ENCODE peak calls at places on chromosomes 5 and 9, in ten cellular contexts. U is CD4-positive, CD25-positive, alpha-beta regulatory T cell; Q is pancreas; W is effector memory CD8-positive, alpha-beta T cell; G is stimulated activated naive B cell treated with anti-CD40 and anti-IgM and Interleukin-4, amounts not matched to agents 10 μg/mL and 1 μg/mL and 100 μg/mL, for 72 hours; H is activated T-cell treated with anti-CD3 and anti-CD28 coated beads, Interleukin-2, amount 50 U/mL, for 4 hours; C is gastroesophageal sphincter; M is HepG2; N is CD8-positive, alpha-beta T cell; V is left lung. E is an unnamed sample.

GRCh38 chr9:5626727-5627634 is 1.9 kb upstream of the RIC1 start:
- ATAC-seq in U (peak; percentile 18), Q (peak; percentile 15), W (peak; percentile 2), G (peak; percentile 53), H (peak; percentile 35), C (peak; percentile 51), M (no peak), N (peak; percentile 38), V (peak; percentile 6), E (peak; percentile 69)

GRCh38 chr5:43275391-43275790 is 37.8 kb downstream of the HMGCS1 start:
- ATAC-seq in U (no peak), Q (no peak), W (no peak), G (no peak), H (no peak), C (no peak), M (no peak), N (no peak), V (no peak), E (no peak)

GRCh38 chr5:151427258-151427657 is 20.1 kb upstream of the SLC36A1 start:
- ATAC-seq in U (peak; percentile 20), Q (no peak), W (no peak), G (peak; percentile 99), H (peak; percentile 30), C (no peak), M (peak; percentile 70), N (no peak), V (no peak), E (peak; percentile 97)

GRCh38 chr9:112115109-112115508 is 60.0 kb downstream of the SUSD1 start:
- ATAC-seq in U (no peak), Q (no peak), W (no peak), G (no peak), H (no peak), C (no peak), M (no peak), N (no peak), V (no peak), E (no peak)

GRCh38 chr5:126656397-126657007 is 55.8 kb downstream of the PHAX start:
- ATAC-seq in U (no peak), Q (peak; percentile 69), W (no peak), G (no peak), H (no peak), C (no peak), M (no peak), N (no peak), V (peak; percentile 65), E (no peak)

GRCh38 chr5:6448622-6449464 is at the start of gene UBE2QL1:
- ATAC-seq in U (no peak), Q (peak; percentile 82), W (no peak), G (peak; percentile 38), H (peak; percentile 64), C (peak; percentile 41), M (peak; percentile 72), N (no peak), V (peak; percentile 30), E (peak; percentile 70)

GRCh38 chr5:165457854-165458481 is 1952.5 kb downstream of the MAT2B start:
- ATAC-seq in U (no peak), Q (peak; percentile 94), W (no peak), G (peak; percentile 38), H (no peak), C (no peak), M (no peak), N (no peak), V (peak; percentile 65), E (no peak)

GRCh38 chr9:104808030-104808614 is 44.2 kb downstream of the NIPSNAP3B start:
- ATAC-seq in U (no peak), Q (no peak), W (no peak), G (no peak), H (no peak), C (no peak), M (peak; percentile 13), N (no peak), V (no peak), E (no peak)

GRCh38 chr9:123656565-123656964 is 273.4 kb downstream of the DENND1A start:
- ATAC-seq in U (no peak), Q (no peak), W (no peak), G (no peak), H (no peak), C (no peak), M (no peak), N (no peak), V (peak; percentile 91), E (no peak)

GRCh38 chr5:110354896-110355295 is 371.6 kb downstream of the TMEM232 start:
- ATAC-seq in U (no peak), Q (no peak), W (no peak), G (no peak), H (no peak), C (peak; percentile 13), M (no peak), N (no peak), V (no peak), E (no peak)

E was measured in stimulated activated memory B cell treated with anti-CD40 and anti-IgM and Interleukin-4, amounts not matched to agents 10 μg/mL and 1 μg/mL and 100 μg/mL, for 72 hours.